ENCODE peak calls at places on chromosomes 1 and 21, in eight cellular contexts. J is foreskin fibroblast; X is astrocyte; U is BE2C; K is CD8-positive, alpha-beta T cell; O is stomach; G is thoracic aorta; D is HL-60. M is an unnamed sample.

GRCh38 chr21:35779167-35779566 is 281.2 kb downstream of the SETD4 start:
- DNase-seq in K (no peak), J (no peak), O (no peak), U (no peak), D (no peak), X (no peak), G (no peak), M (no peak)

GRCh38 chr1:214670098-214670497 is 67.1 kb downstream of the CENPF start:
- DNase-seq in O (peak; percentile 33), U (peak; percentile 56), K (no peak), D (no peak), J (peak; percentile 9), X (peak; percentile 30), G (no peak), M (no peak)

GRCh38 chr1:1020415-1021009 is 592 bp downstream of the AGRN start:
- DNase-seq in O (no peak), U (no peak), G (no peak), K (no peak), X (no peak), D (no peak), J (no peak), M (no peak)

GRCh38 chr21:33847586-33848251 is 67.9 kb downstream of the ATP5PO start:
- DNase-seq in D (no peak), K (no peak), G (no peak), U (no peak), O (no peak), J (no peak), X (no peak), M (no peak)

GRCh38 chr1:244896550-244896949 is 32.2 kb upstream of the HNRNPU start:
- DNase-seq in X (peak; percentile 75), U (no peak), D (no peak), J (peak; percentile 67), K (no peak), O (no peak), G (no peak), M (no peak)

GRCh38 chr1:40662151-40662550 is 3.3 kb downstream of the RIMS3 start:
- DNase-seq in X (no peak), O (no peak), K (no peak), U (no peak), D (no peak), G (no peak), J (no peak), M (no peak)

GRCh38 chr1:228035844-228036243 is 29.0 kb downstream of the WNT3A start:
- DNase-seq in O (no peak), X (no peak), G (no peak), D (peak; percentile 44), U (no peak), K (no peak), J (no peak), M (no peak)

GRCh38 chr1:61056674-61057439 is 25.5 kb upstream of the NFIA start:
- DNase-seq in X (peak; percentile 16), K (peak; percentile 49), O (peak; percentile 74), U (peak; percentile 34), J (peak; percentile 56), G (no peak), D (peak; percentile 19), M (no peak)

GRCh38 chr1:53573931-53574330 is 114.7 kb downstream of the DMRTB1 start:
- DNase-seq in X (no peak), U (no peak), K (no peak), G (no peak), D (no peak), J (no peak), O (no peak), M (no peak)

GRCh38 chr1:246695136-246695535 is 29.1 kb upstream of the SCCPDH start:
- DNase-seq in X (no peak), J (peak; percentile 60), G (no peak), D (no peak), K (no peak), O (no peak), U (no peak), M (no peak)

GRCh38 chr21:41121785-41122415 is 46.1 kb upstream of the BACE2 start:
- DNase-seq in O (peak; percentile 95), J (peak; percentile 12), X (peak; percentile 51), U (peak; percentile 27), D (peak; percentile 68), G (peak; percentile 71), K (no peak), M (peak; percentile 21)

GRCh38 chr1:69569983-69570755 is 2.4 kb downstream of the LRRC7 start:
- DNase-seq in K (no peak), D (no peak), X (peak; percentile 29), O (no peak), J (no peak), G (no peak), U (no peak), M (no peak)

GRCh38 chr1:183215076-183215720 is 29.1 kb downstream of the LAMC2 start:
- DNase-seq in O (no peak), D (no peak), K (no peak), G (no peak), J (no peak), U (no peak), X (no peak), M (no peak)

GRCh38 chr21:44957901-44958451 is 18.1 kb downstream of the SLX9 start:
- DNase-seq in D (no peak), J (no peak), U (no peak), X (no peak), G (no peak), K (no peak), O (no peak), M (no peak)

GRCh38 chr1:153649867-153650235 is 8.7 kb upstream of the SNAPIN start:
- DNase-seq in D (no peak), G (no peak), K (no peak), U (no peak), X (no peak), J (no peak), O (peak; percentile 93), M (no peak)

GRCh38 chr1:32150847-32151246 is 28.6 kb upstream of the TXLNA start:
- DNase-seq in U (no peak), G (no peak), J (peak; percentile 28), O (no peak), X (peak; percentile 3), K (no peak), D (no peak), M (no peak)

GRCh38 chr21:16085436-16085835 is 355.7 kb downstream of the USP25 start:
- DNase-seq in K (no peak), O (no peak), X (peak; percentile 62), J (peak; percentile 45), G (no peak), D (no peak), U (no peak), M (no peak)

GRCh38 chr1:198088360-198089071 is 68.3 kb upstream of the NEK7 start:
- DNase-seq in U (no peak), D (peak; percentile 26), X (peak; percentile 88), G (no peak), O (no peak), J (peak; percentile 20), K (no peak), M (peak; percentile 0)

DNA sequence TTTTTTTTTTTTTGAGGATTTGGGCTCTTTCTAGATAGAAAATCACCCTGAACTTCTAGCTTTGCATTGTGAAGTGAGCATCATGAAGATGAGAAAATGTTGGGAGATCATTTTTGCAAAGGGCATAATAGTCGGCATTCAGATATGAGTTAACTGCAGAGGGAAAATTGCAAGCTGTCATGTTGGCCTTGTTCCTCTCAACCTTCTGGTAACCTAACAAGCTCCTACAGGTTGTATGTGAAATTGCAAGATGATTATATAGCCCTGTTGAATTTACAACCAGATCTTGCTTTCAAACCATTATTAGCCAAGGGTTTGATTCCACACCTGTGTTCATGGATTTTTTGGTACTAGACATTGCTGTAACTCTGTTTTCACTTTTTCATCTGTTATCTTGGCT is 2.2 kb downstream of the ELOA start:
- DNase-seq in D (peak; percentile 34), X (no peak), K (no peak), J (no peak), O (no peak), U (no peak), G (no peak), M (no peak)
- TF ChIP-seq CTCF in D (peak; percentile 14), X (peak; percentile 47), K (peak; percentile 25), J (peak; percentile 24), O (no peak), U (peak; percentile 39), G (no peak), M (peak; percentile 65)

DNA sequence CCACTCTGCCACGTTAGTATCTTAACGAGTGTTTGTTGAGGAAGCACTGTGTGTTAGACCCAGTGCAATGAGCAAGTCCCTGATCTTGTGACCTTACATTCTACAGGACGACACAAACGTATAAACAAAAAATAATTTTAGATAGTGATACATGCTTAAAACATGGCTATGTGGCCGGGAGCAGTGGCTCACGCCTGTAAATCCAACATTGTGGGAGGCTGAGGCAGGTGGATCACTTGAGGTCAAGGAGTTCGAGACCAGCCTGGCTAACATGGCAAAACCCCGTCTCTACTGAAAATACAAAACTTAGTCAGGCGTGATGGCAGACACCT is 19.6 kb downstream of the MTX1 start:
- DNase-seq in U (no peak), K (no peak), J (no peak), G (no peak), D (no peak), O (no peak), X (no peak), M (no peak)
- H3K4me3 ChIP-seq in U (peak overlapping the region; percentile 61), K (peak overlapping the region; percentile 71), J (peak overlapping the region; percentile 56), G (peak overlapping the region; percentile 74), D (no peak overlapping the region), O (peak overlapping the region; percentile 59), X (peak overlapping the region; percentile 41), M (peak overlapping the region; percentile 60)

DNA sequence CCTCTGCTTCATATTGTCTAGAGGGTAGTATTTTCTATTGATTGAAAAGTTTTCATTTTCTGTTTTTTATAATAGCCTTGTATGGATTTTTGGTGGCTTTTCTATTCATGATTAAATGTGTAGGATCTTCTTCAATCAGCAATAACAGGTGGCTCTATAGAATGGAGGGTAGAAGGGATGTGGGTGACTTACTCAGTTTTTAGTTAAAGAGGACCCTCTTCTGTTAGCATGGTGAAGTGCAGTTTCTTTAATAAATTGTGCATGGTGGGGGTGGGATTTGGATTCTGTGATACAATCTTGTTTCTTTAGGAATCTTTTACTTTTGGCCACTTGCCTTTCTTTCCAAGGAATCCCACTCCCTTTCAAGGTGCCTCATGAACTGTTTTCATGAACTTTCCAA is 64.7 kb downstream of the SLC35A3 start:
- DNase-seq in G (no peak), J (no peak), O (no peak), K (no peak), U (no peak), X (no peak), D (no peak), M (no peak)
- TF ChIP-seq CTCF in G (no peak), J (peak; percentile 23), O (no peak), K (peak; percentile 35), U (peak; percentile 69), X (no peak), D (no peak), M (peak; percentile 43)

DNA sequence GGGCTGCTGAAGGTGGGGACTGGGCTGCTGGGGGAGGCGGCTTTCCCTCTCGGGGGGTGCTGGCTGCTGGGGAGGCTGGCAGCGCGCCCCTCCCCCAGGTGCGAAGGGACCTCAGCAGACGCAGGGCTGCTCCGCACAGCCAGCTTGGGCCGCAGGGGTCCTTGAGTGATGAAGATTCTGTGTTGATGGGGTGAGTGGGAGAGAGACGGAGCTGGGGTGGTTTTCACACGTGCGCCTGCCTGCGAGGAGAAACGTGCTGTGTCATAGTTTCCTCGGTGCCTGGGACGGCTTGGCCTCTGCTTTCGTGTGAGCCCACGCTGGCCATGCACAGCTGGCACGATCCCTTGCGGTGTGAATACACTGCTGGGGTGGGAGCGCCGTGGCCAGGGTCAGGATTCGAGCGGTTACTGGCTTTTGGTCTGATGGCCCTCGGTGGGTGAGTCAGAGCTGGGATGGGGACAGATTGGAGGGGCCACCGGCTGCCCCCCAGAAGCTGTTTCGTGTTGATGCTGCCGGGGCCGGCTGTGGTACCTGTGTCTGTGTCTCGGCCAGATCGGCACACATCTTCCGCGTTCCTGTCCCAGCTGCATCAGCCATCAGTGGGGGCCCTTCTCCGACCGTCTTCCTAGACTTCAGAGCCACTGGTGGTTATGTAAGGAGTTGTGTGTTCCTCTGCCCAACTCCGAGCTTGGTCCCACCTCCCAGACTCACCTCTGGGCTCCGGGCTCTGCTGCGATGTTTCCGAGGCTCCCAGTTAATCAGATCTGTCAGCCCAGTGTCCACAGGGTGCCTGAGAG is 24.9 kb downstream of the PRKCZ start:
- DNase-seq in O (no peak), K (no peak), X (no peak), U (no peak), D (no peak), G (no peak), J (no peak), M (no peak)
- H3K4me3 ChIP-seq in O (no peak overlapping the region), K (no peak overlapping the region), X (no peak overlapping the region), U (peak overlapping the region; percentile 80), D (no peak overlapping the region), G (no peak overlapping the region), J (no peak overlapping the region), M (no peak overlapping the region)

M was measured in GM12864.